ENCODE peak calls at places on chromosome 21, in seven cellular contexts. F, V, R, B, D, Z and W are unnamed samples.

GRCh38 chr21:26148071-26148470 is 22.5 kb downstream of the APP start:
- DNase-seq in F (no peak), V (no peak), R (peak; percentile 41), B (peak; percentile 52), D (peak; percentile 47), Z (no peak), W (no peak)

GRCh38 chr21:25929859-25930520 is 195.2 kb downstream of the GABPA start:
- DNase-seq in F (peak; percentile 76), V (no peak), R (peak; percentile 39), B (no peak), D (peak; percentile 63), Z (peak; percentile 39), W (no peak)

GRCh38 chr21:17786219-17787181 is 32.7 kb downstream of the C21orf91 start:
- DNase-seq in F (no peak), V (no peak), R (no peak), B (no peak), D (no peak), Z (no peak), W (no peak)

GRCh38 chr21:17610862-17611261 is 1.8 kb downstream of the BTG3 start:
- DNase-seq in F (peak; percentile 11), V (no peak), R (no peak), B (peak; percentile 27), D (no peak), Z (no peak), W (peak; percentile 12)

GRCh38 chr21:29184047-29184446 is 53.6 kb downstream of the MAP3K7CL start:
- DNase-seq in F (no peak), V (no peak), R (no peak), B (no peak), D (no peak), Z (no peak), W (no peak)

GRCh38 chr21:32921632-32922230 is 104.0 kb upstream of the OLIG2 start:
- DNase-seq in F (peak; percentile 10), V (peak; percentile 55), R (no peak), B (no peak), D (peak; percentile 6), Z (peak; percentile 6), W (peak; percentile 67)

GRCh38 chr21:39874759-39875158 is 7.5 kb downstream of the PCP4 start:
- DNase-seq in F (no peak), V (no peak), R (no peak), B (no peak), D (no peak), Z (no peak), W (no peak)

GRCh38 chr21:21434944-21435343 is 436.7 kb downstream of the NCAM2 start:
- DNase-seq in F (no peak), V (no peak), R (no peak), B (no peak), D (no peak), Z (no peak), W (no peak)

GRCh38 chr21:33025471-33026298 is at the start of gene OLIG2:
- DNase-seq in F (peak; percentile 16), V (no peak), R (no peak), B (no peak), D (no peak), Z (no peak), W (peak; percentile 26)

GRCh38 chr21:28283652-28284490 is 708.8 kb downstream of the LTN1 start:
- DNase-seq in F (peak; percentile 94), V (no peak), R (no peak), B (no peak), D (peak; percentile 100), Z (peak; percentile 95), W (no peak)

GRCh38 chr21:26049803-26050202 is 120.8 kb downstream of the APP start:
- DNase-seq in F (no peak), V (no peak), R (no peak), B (no peak), D (no peak), Z (no peak), W (no peak)

GRCh38 chr21:33070921-33071877 is 1.3 kb downstream of the OLIG1 start:
- DNase-seq in F (no peak), V (no peak), R (no peak), B (no peak), D (no peak), Z (no peak), W (peak; percentile 42)

GRCh38 chr21:29130234-29130993 is at the start of gene MAP3K7CL:
- DNase-seq in F (peak; percentile 100), V (no peak), R (peak; percentile 74), B (peak; percentile 54), D (peak; percentile 100), Z (peak; percentile 98), W (no peak)

GRCh38 chr21:28738882-28739281 is 253.8 kb downstream of the LTN1 start:
- DNase-seq in F (no peak), V (peak; percentile 29), R (no peak), B (no peak), D (no peak), Z (no peak), W (no peak)

GRCh38 chr21:32494946-32495703 is 82.6 kb downstream of the EVA1C start:
- DNase-seq in F (peak; percentile 79), V (no peak), R (no peak), B (no peak), D (peak; percentile 92), Z (peak; percentile 75), W (peak; percentile 27)

GRCh38 chr21:26473471-26473870 is 99.6 kb downstream of the CYYR1 start:
- DNase-seq in F (no peak), V (peak; percentile 32), R (no peak), B (no peak), D (no peak), Z (no peak), W (peak; percentile 2)

GRCh38 chr21:29430030-29430429 is 131.3 kb downstream of the BACH1 start:
- DNase-seq in F (no peak), V (no peak), R (no peak), B (no peak), D (no peak), Z (no peak), W (no peak)

GRCh38 chr21:25934130-25934529 is 199.4 kb downstream of the GABPA start:
- DNase-seq in F (peak; percentile 52), V (no peak), R (no peak), B (no peak), D (peak; percentile 84), Z (peak; percentile 63), W (no peak)

GRCh38 chr21:30289414-30289813 is at the start of gene KRTAP25-1:
- DNase-seq in F (no peak), V (no peak), R (no peak), B (no peak), D (no peak), Z (no peak), W (no peak)

GRCh38 chr21:26572026-26572425 is 1.1 kb downstream of the CYYR1 start:
- DNase-seq in F (no peak), V (no peak), R (no peak), B (no peak), D (no peak), Z (no peak), W (no peak)

GRCh38 chr21:29238967-29239289 is 59.8 kb upstream of the BACH1 start:
- DNase-seq in F (peak; percentile 76), V (no peak), R (no peak), B (no peak), D (no peak), Z (peak; percentile 66), W (no peak)

GRCh38 chr21:44416193-44416592 is 39.1 kb upstream of the LRRC3 start:
- DNase-seq in F (no peak), V (no peak), R (no peak), B (no peak), D (no peak), Z (no peak), W (no peak)

DNA sequence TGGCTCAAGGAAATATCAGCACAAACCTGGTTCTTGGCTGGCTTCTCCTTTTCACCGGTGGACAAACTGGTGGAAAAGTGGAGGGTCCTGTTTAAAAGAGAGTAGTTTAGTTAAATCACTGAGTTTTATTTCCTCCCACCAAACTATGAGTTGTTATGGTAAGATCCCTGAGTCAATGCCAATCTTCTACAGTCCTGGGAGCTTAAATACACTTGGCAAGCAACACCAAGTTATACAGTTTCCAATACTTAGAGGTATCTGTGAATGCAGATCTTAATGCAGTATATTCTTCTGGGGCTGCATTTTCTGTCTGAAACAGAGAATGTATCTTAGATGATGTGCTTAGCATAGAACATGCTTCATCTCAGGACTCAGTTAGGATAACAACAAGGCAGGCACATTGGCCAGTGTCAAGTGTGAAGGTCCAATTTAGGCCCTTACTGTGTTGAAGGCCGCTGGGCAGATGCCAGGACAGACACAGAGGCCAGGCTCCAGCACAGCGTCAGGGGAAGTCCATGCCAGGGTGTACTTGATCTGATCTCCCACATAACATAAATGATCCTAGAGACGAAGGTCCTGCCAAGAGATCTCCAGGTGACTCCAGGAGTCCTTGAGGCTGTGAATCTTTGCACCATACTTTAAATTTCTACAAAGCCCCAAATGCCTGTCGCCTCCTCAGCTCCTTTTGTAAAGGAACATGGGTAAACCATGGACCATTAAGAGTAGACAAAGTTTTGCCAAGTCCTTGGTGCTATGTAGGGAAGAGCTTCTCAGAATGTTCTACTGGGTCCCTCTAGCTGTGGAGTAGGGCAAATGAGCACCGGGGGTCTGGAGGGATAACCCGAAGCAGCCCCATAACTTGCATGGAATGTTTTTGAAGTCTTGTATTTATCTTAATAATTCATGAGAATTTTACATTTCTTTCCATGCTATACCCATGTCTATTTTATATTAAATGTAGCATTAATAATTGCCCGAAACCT is 76.8 kb downstream of the KCNJ15 start:
- DNase-seq in F (no peak), V (peak; percentile 20), R (peak; percentile 54), B (no peak), D (peak; percentile 44), Z (peak; percentile 41), W (no peak)
- TF ChIP-seq CTCF in F (peak; percentile 42), V (peak; percentile 23), R (no peak), B (peak; percentile 13), D (peak; percentile 42), Z (peak; percentile 40), W (no peak)

GRCh38 chr21:42833439-42833815 is 45.9 kb downstream of the WDR4 start:
- DNase-seq in F (peak; percentile 5), V (peak; percentile 77), R (no peak), B (peak; percentile 26), D (no peak), Z (peak; percentile 6), W (peak; percentile 81)
- TF ChIP-seq CTCF in F (peak; percentile 12), V (peak; percentile 44), R (no peak), B (no peak), D (peak; percentile 8), Z (no peak), W (peak; percentile 45)

GRCh38 chr21:35611752-35612151 is 448.6 kb downstream of the SETD4 start:
- DNase-seq in F (peak; percentile 54), V (no peak), R (no peak), B (no peak), D (peak; percentile 52), Z (no peak), W (no peak)

GRCh38 chr21:35606136-35606535 is 454.2 kb downstream of the SETD4 start:
- DNase-seq in F (no peak), V (no peak), R (no peak), B (no peak), D (no peak), Z (no peak), W (no peak)

GRCh38 chr21:35606578-35606977 is 453.7 kb downstream of the SETD4 start:
- DNase-seq in F (no peak), V (no peak), R (no peak), B (no peak), D (no peak), Z (no peak), W (no peak)

GRCh38 chr21:35607406-35607805 is 452.9 kb downstream of the SETD4 start:
- DNase-seq in F (no peak), V (no peak), R (no peak), B (no peak), D (no peak), Z (no peak), W (no peak)

GRCh38 chr21:35609263-35609662 is 451.1 kb downstream of the SETD4 start:
- DNase-seq in F (no peak), V (no peak), R (no peak), B (no peak), D (no peak), Z (no peak), W (no peak)
- TF ChIP-seq CTCF in F (no peak), V (no peak), R (no peak), B (no peak), D (no peak), Z (no peak), W (no peak)

GRCh38 chr21:14787312-14787711 is 241.2 kb upstream of the SAMSN1 start:
- DNase-seq in F (no peak), V (no peak), R (no peak), B (no peak), D (no peak), Z (no peak), W (no peak)
- TF ChIP-seq CTCF in F (no peak), V (no peak), R (no peak), B (no peak), D (no peak), Z (no peak), W (no peak)